ENCODE peak calls at places on chromosome 5, in four cellular contexts. One of them, this sample, is unnamed.

GRCh38 chr5:152978141-152978835 is 512.2 kb upstream of the GRIA1 start:
- DNase-seq in vagina: no peak
- DNase-seq in mesothelial cell of epicardium: no peak
- DNase-seq in body of pancreas: no peak
- DNase-seq in this sample: no peak

GRCh38 chr5:98905857-98906688 is 22.7 kb downstream of the CHD1 start:
- DNase-seq in mesothelial cell of epicardium: no peak
- DNase-seq in vagina: no peak
- DNase-seq in body of pancreas: no peak
- DNase-seq in this sample: no peak

GRCh38 chr5:135140805-135141204 is 106.8 kb upstream of the PITX1 start:
- DNase-seq in mesothelial cell of epicardium: no peak
- DNase-seq in vagina: no peak
- DNase-seq in body of pancreas: no peak
- DNase-seq in this sample: no peak

GRCh38 chr5:159034083-159034824 is 65.5 kb downstream of the EBF1 start:
- DNase-seq in mesothelial cell of epicardium: no peak
- DNase-seq in vagina: no peak
- DNase-seq in body of pancreas: peak
- DNase-seq in this sample: no peak

GRCh38 chr5:139704748-139705147 is 56.6 kb downstream of the CXXC5 start:
- DNase-seq in mesothelial cell of epicardium: no peak
- DNase-seq in vagina: no peak
- DNase-seq in body of pancreas: no peak
- DNase-seq in this sample: no peak

GRCh38 chr5:131224387-131225191 is 39.3 kb upstream of the CDC42SE2 start:
- DNase-seq in mesothelial cell of epicardium: no peak
- DNase-seq in vagina: no peak
- DNase-seq in body of pancreas: peak
- DNase-seq in this sample: no peak

GRCh38 chr5:125455041-125455440 is 708.6 kb upstream of the ZNF608 start:
- DNase-seq in vagina: no peak
- DNase-seq in body of pancreas: no peak
- DNase-seq in mesothelial cell of epicardium: no peak
- DNase-seq in this sample: no peak

GRCh38 chr5:146475906-146476305 is 28.8 kb downstream of the TCERG1 start:
- DNase-seq in vagina: no peak
- DNase-seq in body of pancreas: no peak
- DNase-seq in mesothelial cell of epicardium: no peak
- DNase-seq in this sample: no peak

GRCh38 chr5:179315356-179315890 is 29.8 kb downstream of the ADAMTS2 start:
- DNase-seq in mesothelial cell of epicardium: no peak
- DNase-seq in body of pancreas: no peak
- DNase-seq in vagina: no peak
- DNase-seq in this sample: no peak

GRCh38 chr5:110248921-110249320 is 477.6 kb downstream of the TMEM232 start:
- DNase-seq in body of pancreas: no peak
- DNase-seq in vagina: no peak
- DNase-seq in mesothelial cell of epicardium: no peak
- DNase-seq in this sample: no peak

GRCh38 chr5:96142786-96143434 is 181.3 kb upstream of the ELL2 start:
- DNase-seq in vagina: no peak
- DNase-seq in body of pancreas: no peak
- DNase-seq in mesothelial cell of epicardium: no peak
- DNase-seq in this sample: no peak

GRCh38 chr5:140365941-140366340 is 5.9 kb downstream of the SLC4A9 start:
- DNase-seq in vagina: no peak
- DNase-seq in body of pancreas: no peak
- DNase-seq in mesothelial cell of epicardium: no peak
- DNase-seq in this sample: no peak

GRCh38 chr5:143968071-143968878 is 156.3 kb downstream of the HMHB1 start:
- DNase-seq in vagina: no peak
- DNase-seq in mesothelial cell of epicardium: no peak
- DNase-seq in body of pancreas: no peak
- DNase-seq in this sample: no peak

GRCh38 chr5:375921-376871 is 54.7 kb downstream of the AHRR start:
- DNase-seq in body of pancreas: no peak
- DNase-seq in vagina: peak
- DNase-seq in mesothelial cell of epicardium: peak
- DNase-seq in this sample: no peak

GRCh38 chr5:109826426-109826825 is 136.7 kb downstream of the MAN2A1 start:
- DNase-seq in vagina: no peak
- DNase-seq in mesothelial cell of epicardium: no peak
- DNase-seq in body of pancreas: no peak
- DNase-seq in this sample: no peak

GRCh38 chr5:100840769-100841168 is 62.3 kb downstream of the ST8SIA4 start:
- DNase-seq in body of pancreas: no peak
- DNase-seq in vagina: no peak
- DNase-seq in mesothelial cell of epicardium: no peak
- DNase-seq in this sample: no peak

GRCh38 chr5:147805030-147805454 is 22.5 kb upstream of the JAKMIP2 start:
- DNase-seq in body of pancreas: no peak
- DNase-seq in vagina: no peak
- DNase-seq in mesothelial cell of epicardium: no peak
- DNase-seq in this sample: no peak

GRCh38 chr5:179914032-179914755 is 6.5 kb upstream of the TBC1D9B start:
- DNase-seq in vagina: no peak
- DNase-seq in body of pancreas: no peak
- DNase-seq in mesothelial cell of epicardium: no peak
- DNase-seq in this sample: no peak

GRCh38 chr5:132260051-132260450 is 2.6 kb downstream of the PDLIM4 start:
- DNase-seq in body of pancreas: no peak
- DNase-seq in vagina: peak
- DNase-seq in mesothelial cell of epicardium: no peak
- DNase-seq in this sample: no peak

GRCh38 chr5:143865421-143865820 is 53.5 kb downstream of the HMHB1 start:
- DNase-seq in body of pancreas: no peak
- DNase-seq in mesothelial cell of epicardium: no peak
- DNase-seq in vagina: no peak
- DNase-seq in this sample: no peak

GRCh38 chr5:103721183-103721582 is 158.6 kb upstream of the NUDT12 start:
- DNase-seq in mesothelial cell of epicardium: no peak
- DNase-seq in vagina: no peak
- DNase-seq in body of pancreas: no peak
- DNase-seq in this sample: no peak

GRCh38 chr5:107324071-107324470 is 346.7 kb downstream of the EFNA5 start:
- DNase-seq in mesothelial cell of epicardium: no peak
- DNase-seq in body of pancreas: no peak
- DNase-seq in vagina: no peak
- DNase-seq in this sample: no peak

GRCh38 chr5:52727568-52727967 is 60.1 kb upstream of the ITGA1 start:
- DNase-seq in body of pancreas: peak
- DNase-seq in mesothelial cell of epicardium: no peak
- DNase-seq in vagina: no peak
- DNase-seq in this sample: no peak

GRCh38 chr5:170633235-170634041 is 129.6 kb downstream of the KCNIP1 start:
- DNase-seq in vagina: no peak
- DNase-seq in mesothelial cell of epicardium: peak
- DNase-seq in body of pancreas: peak
- DNase-seq in this sample: peak

GRCh38 chr5:176716320-176716719 is 69.0 kb downstream of the TSPAN17 start:
- DNase-seq in vagina: no peak
- DNase-seq in body of pancreas: peak
- DNase-seq in mesothelial cell of epicardium: no peak
- DNase-seq in this sample: no peak

GRCh38 chr5:142748568-142749249 is 21.5 kb upstream of the ARHGAP26 start:
- DNase-seq in body of pancreas: peak
- DNase-seq in vagina: no peak
- DNase-seq in mesothelial cell of epicardium: no peak
- DNase-seq in this sample: no peak

GRCh38 chr5:160312139-160312959 is at the start of gene CCNJL:
- DNase-seq in body of pancreas: peak
- DNase-seq in vagina: no peak
- DNase-seq in mesothelial cell of epicardium: peak
- DNase-seq in this sample: no peak

GRCh38 chr5:122371511-122372151 is 59.6 kb downstream of the SNCAIP start:
- DNase-seq in mesothelial cell of epicardium: no peak
- DNase-seq in vagina: no peak
- DNase-seq in body of pancreas: no peak
- DNase-seq in this sample: no peak

GRCh38 chr5:143398451-143399237 is 4.8 kb downstream of the NR3C1 start:
- DNase-seq in mesothelial cell of epicardium: no peak
- DNase-seq in body of pancreas: no peak
- DNase-seq in vagina: no peak
- DNase-seq in this sample: no peak

GRCh38 chr5:32612134-32612888 is 27.0 kb downstream of the SUB1 start:
- DNase-seq in body of pancreas: no peak
- DNase-seq in vagina: no peak
- DNase-seq in mesothelial cell of epicardium: no peak
- DNase-seq in this sample: no peak

GRCh38 chr5:127892467-127893207 is 189.4 kb downstream of the CCDC192 start:
- DNase-seq in body of pancreas: no peak
- DNase-seq in mesothelial cell of epicardium: no peak
- DNase-seq in vagina: no peak
- DNase-seq in this sample: no peak

GRCh38 chr5:138354926-138355378 is 2.5 kb downstream of the KDM3B start:
- DNase-seq in body of pancreas: peak
- DNase-seq in mesothelial cell of epicardium: no peak
- DNase-seq in vagina: no peak
- DNase-seq in this sample: no peak

GRCh38 chr5:126516852-126517251 is 78.2 kb downstream of the ALDH7A1 start:
- DNase-seq in vagina: no peak
- DNase-seq in mesothelial cell of epicardium: no peak
- DNase-seq in body of pancreas: no peak
- DNase-seq in this sample: no peak

GRCh38 chr5:109585012-109585599 is 104.6 kb upstream of the MAN2A1 start:
- DNase-seq in body of pancreas: no peak
- DNase-seq in vagina: no peak
- DNase-seq in mesothelial cell of epicardium: no peak
- DNase-seq in this sample: no peak

GRCh38 chr5:172288465-172288864 is 4.9 kb upstream of the UBTD2 start:
- DNase-seq in vagina: no peak
- DNase-seq in body of pancreas: no peak
- DNase-seq in mesothelial cell of epicardium: no peak
- DNase-seq in this sample: no peak

GRCh38 chr5:119322948-119323629 is 32.7 kb upstream of the TNFAIP8 start:
- DNase-seq in mesothelial cell of epicardium: no peak
- DNase-seq in body of pancreas: no peak
- DNase-seq in vagina: no peak
- DNase-seq in this sample: no peak

GRCh38 chr5:64947031-64947430 is 178.3 kb downstream of the CWC27 start:
- DNase-seq in mesothelial cell of epicardium: peak
- DNase-seq in vagina: no peak
- DNase-seq in body of pancreas: no peak
- DNase-seq in this sample: no peak

DNA sequence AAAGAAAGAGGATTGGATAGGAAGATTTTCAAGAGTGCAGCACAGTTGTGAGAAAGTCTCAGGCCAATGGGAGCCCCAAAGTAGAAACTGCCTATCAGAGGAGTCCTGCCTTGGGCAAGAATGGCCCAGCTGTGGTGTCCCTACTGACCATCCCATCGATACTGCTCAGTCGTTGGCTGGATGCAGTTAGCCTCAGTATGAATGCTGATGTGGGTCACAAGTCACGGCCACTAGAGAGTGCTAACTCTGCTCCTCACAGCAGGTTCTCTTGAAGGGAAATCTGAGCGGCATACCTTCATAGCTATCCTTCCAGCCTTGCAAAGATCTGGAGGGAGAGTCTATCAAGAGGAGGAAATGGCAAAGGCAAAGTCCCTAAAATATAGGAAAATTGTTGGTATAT is 11.6 kb upstream of the CETN3 start:
- DNase-seq in body of pancreas: peak
- DNase-seq in vagina: no peak
- DNase-seq in mesothelial cell of epicardium: no peak
- DNase-seq in this sample: no peak
- TF ChIP-seq CTCF in body of pancreas: no peak
- TF ChIP-seq CTCF in vagina: no peak
- TF ChIP-seq CTCF in mesothelial cell of epicardium: no peak
- TF ChIP-seq CTCF in this sample: no peak

GRCh38 chr5:168085321-168086040 is 206.0 kb upstream of the WWC1 start:
- DNase-seq in vagina: no peak
- DNase-seq in body of pancreas: no peak
- DNase-seq in mesothelial cell of epicardium: no peak
- DNase-seq in this sample: no peak

GRCh38 chr5:168089201-168089887 is 202.1 kb upstream of the WWC1 start:
- DNase-seq in body of pancreas: no peak
- DNase-seq in mesothelial cell of epicardium: no peak
- DNase-seq in vagina: peak
- DNase-seq in this sample: no peak

GRCh38 chr5:168088415-168089165 is 202.9 kb upstream of the WWC1 start:
- DNase-seq in vagina: peak
- DNase-seq in body of pancreas: no peak
- DNase-seq in mesothelial cell of epicardium: no peak
- DNase-seq in this sample: no peak

GRCh38 chr5:168086736-168087135 is 204.7 kb upstream of the WWC1 start:
- DNase-seq in mesothelial cell of epicardium: no peak
- DNase-seq in vagina: no peak
- DNase-seq in body of pancreas: no peak
- DNase-seq in this sample: no peak

DNA sequence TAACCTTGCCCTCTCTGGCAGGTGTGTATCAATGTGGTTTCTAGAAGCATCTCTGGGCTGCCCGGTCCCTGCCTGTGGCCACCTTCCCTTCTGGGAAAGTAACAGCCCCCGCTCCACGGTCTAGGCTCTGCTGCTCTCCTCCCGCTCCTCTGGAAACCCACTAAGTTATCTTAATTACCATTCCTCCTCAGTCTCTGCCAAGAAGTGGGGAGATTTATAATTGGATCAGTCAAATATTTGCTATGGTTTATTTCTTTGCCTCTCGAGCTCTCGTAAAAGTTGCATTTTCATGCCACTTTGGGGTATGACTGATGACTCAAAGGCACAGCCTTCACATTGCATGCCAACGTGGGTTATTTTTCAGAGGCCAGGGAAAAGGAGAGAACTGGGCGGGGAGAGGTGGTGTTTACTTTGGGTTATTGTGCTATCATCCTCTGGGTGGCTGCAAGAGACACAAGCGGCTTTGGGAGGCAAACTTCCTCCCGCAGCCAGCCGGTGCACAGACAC is 205.3 kb upstream of the WWC1 start:
- DNase-seq in mesothelial cell of epicardium: no peak
- DNase-seq in vagina: no peak
- DNase-seq in body of pancreas: peak
- DNase-seq in this sample: no peak
- TF ChIP-seq CTCF in mesothelial cell of epicardium: no peak
- TF ChIP-seq CTCF in vagina: no peak
- TF ChIP-seq CTCF in body of pancreas: no peak
- TF ChIP-seq CTCF in this sample: no peak

GRCh38 chr5:155655569-155655968 is 642.0 kb downstream of the KIF4B start:
- DNase-seq in mesothelial cell of epicardium: no peak
- DNase-seq in body of pancreas: no peak
- DNase-seq in vagina: no peak
- DNase-seq in this sample: no peak
- TF ChIP-seq CTCF in mesothelial cell of epicardium: no peak
- TF ChIP-seq CTCF in body of pancreas: no peak
- TF ChIP-seq CTCF in vagina: no peak
- TF ChIP-seq CTCF in this sample: no peak

DNA sequence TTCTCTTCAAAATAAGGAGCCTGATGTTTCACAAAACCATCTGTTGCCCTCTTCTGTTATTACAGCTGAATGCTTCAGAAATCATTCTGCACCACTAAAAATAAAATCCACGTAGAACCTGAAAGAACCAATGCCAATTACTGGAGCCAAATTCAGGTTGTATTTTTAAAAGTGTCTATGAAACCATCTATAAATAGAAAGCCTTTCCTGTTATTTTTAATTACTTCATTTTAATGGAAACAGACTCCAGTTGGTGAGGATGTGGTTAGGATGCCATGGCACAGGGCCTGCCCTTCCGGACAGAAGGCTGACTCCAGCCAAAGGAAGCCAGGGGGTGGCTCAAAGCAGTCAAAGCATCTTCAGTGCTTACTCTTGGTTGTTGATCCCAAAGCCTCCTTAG is 119.8 kb downstream of the TENT4A start:
- DNase-seq in body of pancreas: no peak
- DNase-seq in mesothelial cell of epicardium: no peak
- DNase-seq in vagina: no peak
- DNase-seq in this sample: no peak
- TF ChIP-seq CTCF in body of pancreas: no peak
- TF ChIP-seq CTCF in mesothelial cell of epicardium: no peak
- TF ChIP-seq CTCF in vagina: no peak
- TF ChIP-seq CTCF in this sample: no peak